ENCODE peak calls at places on chromosomes 13 and 19, in seven cellular contexts. One of them, this sample, is unnamed.

GRCh38 chr19:58181902-58182576 is 822 bp upstream of the ZNF274 start:
- DNase-seq in AG08396: no peak
- DNase-seq in M059J: peak; percentile 54
- DNase-seq in activated T-cell treated with anti-CD3 and anti-CD28 coated beads for 1 hour: peak; percentile 50
- DNase-seq in activated CD4-positive, alpha-beta T cell treated with anti-CD3 and anti-CD28 coated beads, Interleukin-2, amount 50 U/mL, for 24 hours: peak; percentile 30
- DNase-seq in central memory CD4-positive, alpha-beta T cell: peak; percentile 44
- DNase-seq in HEK293T: peak; percentile 42
- DNase-seq in this sample: no peak

GRCh38 chr19:54162241-54162805 is 2.8 kb upstream of the LENG1 start:
- DNase-seq in activated CD4-positive, alpha-beta T cell treated with anti-CD3 and anti-CD28 coated beads, Interleukin-2, amount 50 U/mL, for 24 hours: peak; percentile 70
- DNase-seq in HEK293T: peak; percentile 75
- DNase-seq in central memory CD4-positive, alpha-beta T cell: peak; percentile 80
- DNase-seq in AG08396: peak; percentile 90
- DNase-seq in M059J: no peak
- DNase-seq in activated T-cell treated with anti-CD3 and anti-CD28 coated beads for 1 hour: peak; percentile 72
- DNase-seq in this sample: peak; percentile 91

GRCh38 chr13:35818577-35819165 is 312.5 kb downstream of the DCLK1 start:
- DNase-seq in M059J: peak; percentile 43
- DNase-seq in AG08396: peak; percentile 32
- DNase-seq in central memory CD4-positive, alpha-beta T cell: no peak
- DNase-seq in activated CD4-positive, alpha-beta T cell treated with anti-CD3 and anti-CD28 coated beads, Interleukin-2, amount 50 U/mL, for 24 hours: no peak
- DNase-seq in HEK293T: peak; percentile 44
- DNase-seq in activated T-cell treated with anti-CD3 and anti-CD28 coated beads for 1 hour: no peak
- DNase-seq in this sample: peak; percentile 62

GRCh38 chr13:34506796-34507195 is 435.3 kb upstream of the NBEA start:
- DNase-seq in M059J: peak; percentile 54
- DNase-seq in HEK293T: no peak
- DNase-seq in activated T-cell treated with anti-CD3 and anti-CD28 coated beads for 1 hour: no peak
- DNase-seq in central memory CD4-positive, alpha-beta T cell: no peak
- DNase-seq in AG08396: no peak
- DNase-seq in activated CD4-positive, alpha-beta T cell treated with anti-CD3 and anti-CD28 coated beads, Interleukin-2, amount 50 U/mL, for 24 hours: no peak
- DNase-seq in this sample: no peak

GRCh38 chr19:14145381-14145780 is 9.0 kb upstream of the ASF1B start:
- DNase-seq in HEK293T: no peak
- DNase-seq in M059J: no peak
- DNase-seq in activated T-cell treated with anti-CD3 and anti-CD28 coated beads for 1 hour: no peak
- DNase-seq in AG08396: no peak
- DNase-seq in activated CD4-positive, alpha-beta T cell treated with anti-CD3 and anti-CD28 coated beads, Interleukin-2, amount 50 U/mL, for 24 hours: no peak
- DNase-seq in central memory CD4-positive, alpha-beta T cell: no peak
- DNase-seq in this sample: no peak

GRCh38 chr13:110361365-110361911 is 54.4 kb downstream of the COL4A2 start:
- DNase-seq in activated CD4-positive, alpha-beta T cell treated with anti-CD3 and anti-CD28 coated beads, Interleukin-2, amount 50 U/mL, for 24 hours: no peak
- DNase-seq in AG08396: peak; percentile 58
- DNase-seq in HEK293T: no peak
- DNase-seq in M059J: no peak
- DNase-seq in activated T-cell treated with anti-CD3 and anti-CD28 coated beads for 1 hour: no peak
- DNase-seq in central memory CD4-positive, alpha-beta T cell: no peak
- DNase-seq in this sample: no peak

GRCh38 chr19:12939908-12940533 is 1.6 kb downstream of the CALR start:
- DNase-seq in central memory CD4-positive, alpha-beta T cell: no peak
- DNase-seq in M059J: no peak
- DNase-seq in activated CD4-positive, alpha-beta T cell treated with anti-CD3 and anti-CD28 coated beads, Interleukin-2, amount 50 U/mL, for 24 hours: no peak
- DNase-seq in AG08396: no peak
- DNase-seq in HEK293T: no peak
- DNase-seq in activated T-cell treated with anti-CD3 and anti-CD28 coated beads for 1 hour: no peak
- DNase-seq in this sample: no peak

GRCh38 chr19:45305421-45305820 is 17.3 kb downstream of the CKM start:
- DNase-seq in central memory CD4-positive, alpha-beta T cell: no peak
- DNase-seq in HEK293T: no peak
- DNase-seq in activated T-cell treated with anti-CD3 and anti-CD28 coated beads for 1 hour: no peak
- DNase-seq in activated CD4-positive, alpha-beta T cell treated with anti-CD3 and anti-CD28 coated beads, Interleukin-2, amount 50 U/mL, for 24 hours: no peak
- DNase-seq in M059J: no peak
- DNase-seq in AG08396: no peak
- DNase-seq in this sample: no peak

GRCh38 chr19:5891938-5892771 is 11.4 kb downstream of the NDUFA11 start:
- DNase-seq in central memory CD4-positive, alpha-beta T cell: no peak
- DNase-seq in AG08396: peak; percentile 76
- DNase-seq in activated CD4-positive, alpha-beta T cell treated with anti-CD3 and anti-CD28 coated beads, Interleukin-2, amount 50 U/mL, for 24 hours: no peak
- DNase-seq in activated T-cell treated with anti-CD3 and anti-CD28 coated beads for 1 hour: no peak
- DNase-seq in HEK293T: peak; percentile 56
- DNase-seq in M059J: peak; percentile 31
- DNase-seq in this sample: peak; percentile 76

GRCh38 chr19:2273356-2274184 is 8.4 kb downstream of the PEAK3 start:
- DNase-seq in activated T-cell treated with anti-CD3 and anti-CD28 coated beads for 1 hour: peak; percentile 62
- DNase-seq in AG08396: peak; percentile 88
- DNase-seq in central memory CD4-positive, alpha-beta T cell: peak; percentile 71
- DNase-seq in HEK293T: peak; percentile 90
- DNase-seq in M059J: no peak
- DNase-seq in activated CD4-positive, alpha-beta T cell treated with anti-CD3 and anti-CD28 coated beads, Interleukin-2, amount 50 U/mL, for 24 hours: peak; percentile 58
- DNase-seq in this sample: peak; percentile 85

GRCh38 chr19:16896913-16897571 is 8.2 kb downstream of the F2RL3 start:
- DNase-seq in AG08396: peak; percentile 100
- DNase-seq in central memory CD4-positive, alpha-beta T cell: peak; percentile 29
- DNase-seq in M059J: no peak
- DNase-seq in HEK293T: peak; percentile 99
- DNase-seq in activated T-cell treated with anti-CD3 and anti-CD28 coated beads for 1 hour: peak; percentile 51
- DNase-seq in activated CD4-positive, alpha-beta T cell treated with anti-CD3 and anti-CD28 coated beads, Interleukin-2, amount 50 U/mL, for 24 hours: peak; percentile 54
- DNase-seq in this sample: peak; percentile 96

GRCh38 chr13:29704648-29705047 is 109.2 kb upstream of the SLC7A1 start:
- DNase-seq in activated CD4-positive, alpha-beta T cell treated with anti-CD3 and anti-CD28 coated beads, Interleukin-2, amount 50 U/mL, for 24 hours: no peak
- DNase-seq in activated T-cell treated with anti-CD3 and anti-CD28 coated beads for 1 hour: no peak
- DNase-seq in central memory CD4-positive, alpha-beta T cell: no peak
- DNase-seq in HEK293T: no peak
- DNase-seq in AG08396: no peak
- DNase-seq in M059J: no peak
- DNase-seq in this sample: no peak

GRCh38 chr19:6252066-6252465 is 27.7 kb downstream of the MLLT1 start:
- DNase-seq in activated CD4-positive, alpha-beta T cell treated with anti-CD3 and anti-CD28 coated beads, Interleukin-2, amount 50 U/mL, for 24 hours: no peak
- DNase-seq in AG08396: no peak
- DNase-seq in M059J: no peak
- DNase-seq in activated T-cell treated with anti-CD3 and anti-CD28 coated beads for 1 hour: no peak
- DNase-seq in HEK293T: no peak
- DNase-seq in central memory CD4-positive, alpha-beta T cell: no peak
- DNase-seq in this sample: no peak

GRCh38 chr13:32829676-32830091 is 186.5 kb upstream of the KL start:
- DNase-seq in activated T-cell treated with anti-CD3 and anti-CD28 coated beads for 1 hour: no peak
- DNase-seq in HEK293T: no peak
- DNase-seq in AG08396: peak; percentile 25
- DNase-seq in central memory CD4-positive, alpha-beta T cell: no peak
- DNase-seq in activated CD4-positive, alpha-beta T cell treated with anti-CD3 and anti-CD28 coated beads, Interleukin-2, amount 50 U/mL, for 24 hours: no peak
- DNase-seq in M059J: peak; percentile 91
- DNase-seq in this sample: peak; percentile 54

This sample was measured in hepatocyte.